ENCODE peak calls at places on chromosomes 3 and 15, in six cellular contexts. One of them, this sample, is unnamed.

GRCh38 chr3:150371741-150372254 is 36.3 kb upstream of the TSC22D2 start:
- DNase-seq in fibroblast of pulmonary artery: peak
- DNase-seq in tibial nerve: no peak
- DNase-seq in OCI-LY7: no peak
- DNase-seq in SK-N-SH: no peak
- DNase-seq in MG63: peak
- DNase-seq in this sample: peak

GRCh38 chr15:69468241-69469121 is 15.9 kb downstream of the RPLP1 start:
- DNase-seq in SK-N-SH: peak
- DNase-seq in fibroblast of pulmonary artery: peak
- DNase-seq in tibial nerve: no peak
- DNase-seq in OCI-LY7: no peak
- DNase-seq in MG63: peak
- DNase-seq in this sample: peak

GRCh38 chr15:31419820-31420219 is 93.2 kb downstream of the KLF13 start:
- DNase-seq in tibial nerve: no peak
- DNase-seq in MG63: no peak
- DNase-seq in SK-N-SH: no peak
- DNase-seq in fibroblast of pulmonary artery: no peak
- DNase-seq in OCI-LY7: no peak
- DNase-seq in this sample: no peak

GRCh38 chr3:47057212-47057671 is 77.8 kb downstream of the NBEAL2 start:
- DNase-seq in MG63: no peak
- DNase-seq in tibial nerve: no peak
- DNase-seq in OCI-LY7: no peak
- DNase-seq in fibroblast of pulmonary artery: no peak
- DNase-seq in SK-N-SH: no peak
- DNase-seq in this sample: no peak

GRCh38 chr3:141434255-141434654 is 52.6 kb upstream of the RASA2 start:
- DNase-seq in fibroblast of pulmonary artery: no peak
- DNase-seq in MG63: no peak
- DNase-seq in SK-N-SH: no peak
- DNase-seq in tibial nerve: no peak
- DNase-seq in OCI-LY7: no peak
- DNase-seq in this sample: no peak

GRCh38 chr15:70044168-70044567 is 53.5 kb downstream of the TLE3 start:
- DNase-seq in MG63: no peak
- DNase-seq in SK-N-SH: no peak
- DNase-seq in OCI-LY7: no peak
- DNase-seq in fibroblast of pulmonary artery: no peak
- DNase-seq in tibial nerve: no peak
- DNase-seq in this sample: no peak

GRCh38 chr3:161371441-161372320 is at the start of gene SPTSSB:
- DNase-seq in OCI-LY7: no peak
- DNase-seq in MG63: peak
- DNase-seq in SK-N-SH: peak
- DNase-seq in tibial nerve: no peak
- DNase-seq in fibroblast of pulmonary artery: no peak
- DNase-seq in this sample: no peak

GRCh38 chr3:186841637-186842036 is 873 bp upstream of the ADIPOQ start:
- DNase-seq in SK-N-SH: no peak
- DNase-seq in MG63: no peak
- DNase-seq in tibial nerve: no peak
- DNase-seq in fibroblast of pulmonary artery: no peak
- DNase-seq in OCI-LY7: no peak
- DNase-seq in this sample: no peak

GRCh38 chr3:127479449-127479848 is 111.1 kb downstream of the TPRA1 start:
- DNase-seq in fibroblast of pulmonary artery: no peak
- DNase-seq in OCI-LY7: no peak
- DNase-seq in tibial nerve: no peak
- DNase-seq in MG63: no peak
- DNase-seq in SK-N-SH: peak
- DNase-seq in this sample: no peak

GRCh38 chr3:99637381-99638111 is 848 bp upstream of the COL8A1 start:
- DNase-seq in SK-N-SH: peak
- DNase-seq in MG63: peak
- DNase-seq in tibial nerve: no peak
- DNase-seq in fibroblast of pulmonary artery: peak
- DNase-seq in OCI-LY7: no peak
- DNase-seq in this sample: peak

GRCh38 chr15:43518073-43518761 is 809 bp downstream of the MAP1A start:
- DNase-seq in SK-N-SH: peak
- DNase-seq in fibroblast of pulmonary artery: peak
- DNase-seq in OCI-LY7: peak
- DNase-seq in tibial nerve: no peak
- DNase-seq in MG63: no peak
- DNase-seq in this sample: peak

GRCh38 chr15:64096486-64097431 is 977 bp downstream of the SNX1 start:
- DNase-seq in SK-N-SH: peak
- DNase-seq in fibroblast of pulmonary artery: peak
- DNase-seq in OCI-LY7: peak
- DNase-seq in tibial nerve: no peak
- DNase-seq in MG63: no peak
- DNase-seq in this sample: no peak

GRCh38 chr3:114498779-114499370 is 205.0 kb downstream of the TIGIT start:
- DNase-seq in tibial nerve: no peak
- DNase-seq in OCI-LY7: no peak
- DNase-seq in fibroblast of pulmonary artery: peak
- DNase-seq in MG63: peak
- DNase-seq in SK-N-SH: no peak
- DNase-seq in this sample: peak

GRCh38 chr3:3552741-3553140 is 246.5 kb upstream of the LRRN1 start:
- DNase-seq in MG63: no peak
- DNase-seq in tibial nerve: no peak
- DNase-seq in fibroblast of pulmonary artery: peak
- DNase-seq in OCI-LY7: no peak
- DNase-seq in SK-N-SH: no peak
- DNase-seq in this sample: no peak

GRCh38 chr15:100036030-100036429 is 302.8 kb upstream of the LYSMD4 start:
- DNase-seq in OCI-LY7: no peak
- DNase-seq in fibroblast of pulmonary artery: no peak
- DNase-seq in tibial nerve: no peak
- DNase-seq in MG63: no peak
- DNase-seq in SK-N-SH: no peak
- DNase-seq in this sample: no peak

GRCh38 chr3:149581681-149582349 is 76.0 kb downstream of the WWTR1 start:
- DNase-seq in SK-N-SH: no peak
- DNase-seq in tibial nerve: no peak
- DNase-seq in fibroblast of pulmonary artery: peak
- DNase-seq in OCI-LY7: no peak
- DNase-seq in MG63: peak
- DNase-seq in this sample: peak

GRCh38 chr15:43048935-43049334 is 56.9 kb downstream of the UBR1 start:
- DNase-seq in tibial nerve: no peak
- DNase-seq in fibroblast of pulmonary artery: no peak
- DNase-seq in OCI-LY7: no peak
- DNase-seq in SK-N-SH: no peak
- DNase-seq in MG63: no peak
- DNase-seq in this sample: no peak

GRCh38 chr3:100465871-100466777 is 26.3 kb upstream of the TMEM45A start:
- DNase-seq in OCI-LY7: no peak
- DNase-seq in SK-N-SH: no peak
- DNase-seq in fibroblast of pulmonary artery: peak
- DNase-seq in MG63: no peak
- DNase-seq in tibial nerve: no peak
- DNase-seq in this sample: no peak

DNA sequence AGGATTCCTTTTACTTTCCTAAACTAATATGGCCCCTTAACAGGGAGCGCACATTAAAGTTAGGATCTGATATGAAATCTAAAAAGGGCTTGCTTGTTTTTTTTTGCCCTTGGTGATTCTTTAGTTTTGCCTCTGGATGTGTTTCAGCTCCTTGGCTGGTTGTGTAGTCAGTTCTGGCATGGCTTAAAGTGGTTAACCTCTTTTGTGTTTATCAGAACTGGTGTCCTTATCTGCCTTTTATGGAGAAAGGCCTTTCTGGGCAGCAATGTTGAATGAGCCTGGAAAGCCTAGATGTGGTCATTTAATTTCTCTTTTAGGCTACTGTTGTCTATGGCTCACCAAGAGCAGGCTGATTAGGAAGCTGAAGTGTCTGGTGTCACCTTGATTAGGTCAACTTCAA is 254.4 kb upstream of the ROPN1 start:
- DNase-seq in fibroblast of pulmonary artery: peak
- DNase-seq in SK-N-SH: no peak
- DNase-seq in MG63: no peak
- DNase-seq in tibial nerve: no peak
- DNase-seq in OCI-LY7: no peak
- DNase-seq in this sample: no peak
- H3K4me3 ChIP-seq in fibroblast of pulmonary artery: no peak
- H3K4me3 ChIP-seq in SK-N-SH: no peak
- H3K4me3 ChIP-seq in MG63: no peak
- H3K4me3 ChIP-seq in tibial nerve: no peak
- H3K4me3 ChIP-seq in OCI-LY7: no peak
- H3K4me3 ChIP-seq in this sample: no peak

GRCh38 chr3:125039897-125040175 is 16.0 kb downstream of the HEG1 start:
- DNase-seq in OCI-LY7: no peak
- DNase-seq in tibial nerve: no peak
- DNase-seq in SK-N-SH: no peak
- DNase-seq in MG63: no peak
- DNase-seq in fibroblast of pulmonary artery: no peak
- DNase-seq in this sample: no peak
- H3K4me3 ChIP-seq in OCI-LY7: no peak
- H3K4me3 ChIP-seq in tibial nerve: no peak
- H3K4me3 ChIP-seq in SK-N-SH: no peak
- H3K4me3 ChIP-seq in MG63: no peak
- H3K4me3 ChIP-seq in fibroblast of pulmonary artery: no peak
- H3K4me3 ChIP-seq in this sample: no peak

GRCh38 chr3:55826731-55827496 is 339.8 kb upstream of the WNT5A start:
- DNase-seq in tibial nerve: no peak
- DNase-seq in fibroblast of pulmonary artery: peak
- DNase-seq in OCI-LY7: no peak
- DNase-seq in MG63: no peak
- DNase-seq in SK-N-SH: no peak
- DNase-seq in this sample: peak

GRCh38 chr3:55824406-55824805 is 337.3 kb upstream of the WNT5A start:
- DNase-seq in fibroblast of pulmonary artery: no peak
- DNase-seq in tibial nerve: no peak
- DNase-seq in OCI-LY7: no peak
- DNase-seq in SK-N-SH: no peak
- DNase-seq in MG63: no peak
- DNase-seq in this sample: no peak

GRCh38 chr3:55826097-55826496 is 339.0 kb upstream of the WNT5A start:
- DNase-seq in tibial nerve: no peak
- DNase-seq in MG63: no peak
- DNase-seq in SK-N-SH: no peak
- DNase-seq in fibroblast of pulmonary artery: no peak
- DNase-seq in OCI-LY7: no peak
- DNase-seq in this sample: no peak

GRCh38 chr3:55823001-55823400 is 335.9 kb upstream of the WNT5A start:
- DNase-seq in OCI-LY7: no peak
- DNase-seq in MG63: no peak
- DNase-seq in fibroblast of pulmonary artery: no peak
- DNase-seq in tibial nerve: no peak
- DNase-seq in SK-N-SH: no peak
- DNase-seq in this sample: no peak

GRCh38 chr3:55823829-55824228 is 336.7 kb upstream of the WNT5A start:
- DNase-seq in SK-N-SH: no peak
- DNase-seq in fibroblast of pulmonary artery: no peak
- DNase-seq in tibial nerve: no peak
- DNase-seq in MG63: no peak
- DNase-seq in OCI-LY7: no peak
- DNase-seq in this sample: no peak
- H3K4me3 ChIP-seq in SK-N-SH: no peak
- H3K4me3 ChIP-seq in fibroblast of pulmonary artery: no peak
- H3K4me3 ChIP-seq in tibial nerve: no peak
- H3K4me3 ChIP-seq in MG63: no peak
- H3K4me3 ChIP-seq in OCI-LY7: no peak
- H3K4me3 ChIP-seq in this sample: no peak

GRCh38 chr3:15401936-15402335 is 25.4 kb downstream of the METTL6 start:
- DNase-seq in tibial nerve: no peak
- DNase-seq in OCI-LY7: no peak
- DNase-seq in SK-N-SH: no peak
- DNase-seq in MG63: no peak
- DNase-seq in fibroblast of pulmonary artery: no peak
- DNase-seq in this sample: no peak
- H3K4me3 ChIP-seq in tibial nerve: no peak
- H3K4me3 ChIP-seq in OCI-LY7: no peak
- H3K4me3 ChIP-seq in SK-N-SH: no peak
- H3K4me3 ChIP-seq in MG63: no peak
- H3K4me3 ChIP-seq in fibroblast of pulmonary artery: no peak
- H3K4me3 ChIP-seq in this sample: no peak

GRCh38 chr3:192700885-192701284 is 26.5 kb downstream of the FGF12 start:
- DNase-seq in OCI-LY7: no peak
- DNase-seq in fibroblast of pulmonary artery: no peak
- DNase-seq in SK-N-SH: no peak
- DNase-seq in MG63: no peak
- DNase-seq in tibial nerve: no peak
- DNase-seq in this sample: no peak
- H3K4me3 ChIP-seq in OCI-LY7: no peak
- H3K4me3 ChIP-seq in fibroblast of pulmonary artery: no peak
- H3K4me3 ChIP-seq in SK-N-SH: no peak
- H3K4me3 ChIP-seq in MG63: no peak
- H3K4me3 ChIP-seq in tibial nerve: no peak
- H3K4me3 ChIP-seq in this sample: no peak

GRCh38 chr15:96049766-96050165 is 280.7 kb upstream of the NR2F2 start:
- DNase-seq in SK-N-SH: no peak
- DNase-seq in MG63: no peak
- DNase-seq in fibroblast of pulmonary artery: no peak
- DNase-seq in tibial nerve: no peak
- DNase-seq in OCI-LY7: no peak
- DNase-seq in this sample: no peak

GRCh38 chr15:96046620-96047240 is 283.8 kb upstream of the NR2F2 start:
- DNase-seq in MG63: peak
- DNase-seq in OCI-LY7: no peak
- DNase-seq in tibial nerve: no peak
- DNase-seq in fibroblast of pulmonary artery: no peak
- DNase-seq in SK-N-SH: no peak
- DNase-seq in this sample: peak

GRCh38 chr15:96043586-96044171 is 286.8 kb upstream of the NR2F2 start:
- DNase-seq in MG63: no peak
- DNase-seq in OCI-LY7: no peak
- DNase-seq in tibial nerve: no peak
- DNase-seq in fibroblast of pulmonary artery: no peak
- DNase-seq in SK-N-SH: no peak
- DNase-seq in this sample: no peak

GRCh38 chr15:96049323-96049722 is 281.2 kb upstream of the NR2F2 start:
- DNase-seq in MG63: no peak
- DNase-seq in SK-N-SH: no peak
- DNase-seq in fibroblast of pulmonary artery: no peak
- DNase-seq in OCI-LY7: no peak
- DNase-seq in tibial nerve: no peak
- DNase-seq in this sample: no peak

DNA sequence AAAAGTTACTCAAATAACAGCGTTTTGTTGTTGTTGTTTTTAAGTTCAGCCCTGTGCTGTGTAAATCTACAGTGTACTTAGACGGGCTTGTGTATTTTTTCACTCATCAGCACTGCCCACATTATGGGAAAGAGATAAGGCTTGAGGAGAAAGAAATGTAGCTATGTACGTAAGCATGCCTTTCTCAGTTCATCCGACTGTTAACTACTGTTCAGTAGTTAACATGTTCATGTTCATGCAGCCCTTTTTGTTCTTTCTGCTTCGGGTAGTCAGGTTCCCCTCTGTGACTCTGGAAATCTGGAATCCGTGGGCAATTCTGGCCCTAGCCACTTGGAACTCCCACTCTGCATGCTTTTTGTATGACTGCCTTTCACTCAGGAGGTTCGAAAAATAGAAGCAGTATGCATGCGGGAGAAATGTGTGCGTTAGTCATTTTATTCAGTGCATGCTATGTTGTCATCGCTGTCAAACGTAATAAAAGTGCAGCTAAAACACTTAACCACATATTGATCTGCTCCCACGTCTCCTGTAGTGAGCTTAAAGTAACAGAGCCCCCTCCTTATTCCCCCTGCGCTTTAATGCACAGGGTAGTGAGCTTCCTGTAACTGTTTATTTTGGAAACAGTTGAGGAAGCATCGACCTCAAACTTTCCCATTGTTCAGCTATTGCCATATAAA is 283.1 kb upstream of the NR2F2 start:
- DNase-seq in SK-N-SH: no peak
- DNase-seq in fibroblast of pulmonary artery: peak
- DNase-seq in OCI-LY7: no peak
- DNase-seq in MG63: peak
- DNase-seq in tibial nerve: no peak
- DNase-seq in this sample: peak
- H3K4me3 ChIP-seq in SK-N-SH: no peak
- H3K4me3 ChIP-seq in fibroblast of pulmonary artery: peak
- H3K4me3 ChIP-seq in OCI-LY7: no peak
- H3K4me3 ChIP-seq in MG63: no peak
- H3K4me3 ChIP-seq in tibial nerve: no peak
- H3K4me3 ChIP-seq in this sample: peak